ENCODE peak calls at places on chromosome 11, in nine cellular contexts. One of them, this sample, is unnamed.

GRCh38 chr11:26227311-26227710 is 104.6 kb upstream of the ANO3 start:
- DNase-seq in CD8-positive, alpha-beta T cell: no peak
- DNase-seq in prostate gland: no peak
- DNase-seq in right atrium auricular region: no peak
- DNase-seq in A549: peak; percentile 2
- DNase-seq in CD4-positive, alpha-beta memory T cell: no peak
- DNase-seq in mammary epithelial cell: peak; percentile 89
- DNase-seq in foreskin keratinocyte: peak; percentile 95
- DNase-seq in right cardiac atrium: no peak
- DNase-seq in this sample: no peak

GRCh38 chr11:64849600-64850356 is 5.3 kb upstream of the CDC42BPG start:
- DNase-seq in foreskin keratinocyte: no peak
- DNase-seq in right atrium auricular region: no peak
- DNase-seq in right cardiac atrium: peak; percentile 79
- DNase-seq in mammary epithelial cell: no peak
- DNase-seq in A549: no peak
- DNase-seq in prostate gland: no peak
- DNase-seq in CD8-positive, alpha-beta T cell: no peak
- DNase-seq in CD4-positive, alpha-beta memory T cell: no peak
- DNase-seq in this sample: peak; percentile 79

GRCh38 chr11:122779047-122779629 is 59.2 kb upstream of the CRTAM start:
- DNase-seq in CD4-positive, alpha-beta memory T cell: no peak
- DNase-seq in A549: no peak
- DNase-seq in mammary epithelial cell: no peak
- DNase-seq in right cardiac atrium: no peak
- DNase-seq in foreskin keratinocyte: no peak
- DNase-seq in prostate gland: no peak
- DNase-seq in CD8-positive, alpha-beta T cell: no peak
- DNase-seq in right atrium auricular region: no peak
- DNase-seq in this sample: no peak

GRCh38 chr11:113885897-113886296 is 10.5 kb upstream of the USP28 start:
- DNase-seq in right atrium auricular region: no peak
- DNase-seq in prostate gland: no peak
- DNase-seq in foreskin keratinocyte: peak; percentile 20
- DNase-seq in CD4-positive, alpha-beta memory T cell: no peak
- DNase-seq in mammary epithelial cell: no peak
- DNase-seq in right cardiac atrium: no peak
- DNase-seq in A549: no peak
- DNase-seq in CD8-positive, alpha-beta T cell: no peak
- DNase-seq in this sample: no peak

GRCh38 chr11:278001-278951 is at the start of gene NLRP6:
- DNase-seq in mammary epithelial cell: no peak
- DNase-seq in foreskin keratinocyte: no peak
- DNase-seq in right atrium auricular region: no peak
- DNase-seq in A549: no peak
- DNase-seq in prostate gland: no peak
- DNase-seq in CD8-positive, alpha-beta T cell: peak; percentile 50
- DNase-seq in right cardiac atrium: peak; percentile 49
- DNase-seq in CD4-positive, alpha-beta memory T cell: no peak
- DNase-seq in this sample: no peak

GRCh38 chr11:31687861-31688260 is 123.3 kb downstream of the PAX6 start:
- DNase-seq in right atrium auricular region: no peak
- DNase-seq in prostate gland: no peak
- DNase-seq in A549: no peak
- DNase-seq in mammary epithelial cell: no peak
- DNase-seq in right cardiac atrium: no peak
- DNase-seq in CD8-positive, alpha-beta T cell: no peak
- DNase-seq in CD4-positive, alpha-beta memory T cell: no peak
- DNase-seq in foreskin keratinocyte: no peak
- DNase-seq in this sample: no peak

GRCh38 chr11:64545605-64546004 is 45.4 kb upstream of the SLC22A12 start:
- DNase-seq in CD4-positive, alpha-beta memory T cell: no peak
- DNase-seq in mammary epithelial cell: peak; percentile 75
- DNase-seq in right atrium auricular region: no peak
- DNase-seq in foreskin keratinocyte: peak; percentile 94
- DNase-seq in CD8-positive, alpha-beta T cell: no peak
- DNase-seq in A549: peak; percentile 79
- DNase-seq in right cardiac atrium: no peak
- DNase-seq in prostate gland: no peak
- DNase-seq in this sample: no peak

GRCh38 chr11:104522650-104523049 is 358.7 kb upstream of the PDGFD start:
- DNase-seq in foreskin keratinocyte: no peak
- DNase-seq in prostate gland: no peak
- DNase-seq in mammary epithelial cell: no peak
- DNase-seq in right atrium auricular region: no peak
- DNase-seq in CD8-positive, alpha-beta T cell: no peak
- DNase-seq in A549: no peak
- DNase-seq in right cardiac atrium: no peak
- DNase-seq in CD4-positive, alpha-beta memory T cell: no peak
- DNase-seq in this sample: no peak

GRCh38 chr11:32440920-32441319 is 5.6 kb upstream of the WT1 start:
- DNase-seq in CD4-positive, alpha-beta memory T cell: no peak
- DNase-seq in right cardiac atrium: no peak
- DNase-seq in mammary epithelial cell: no peak
- DNase-seq in A549: no peak
- DNase-seq in CD8-positive, alpha-beta T cell: no peak
- DNase-seq in right atrium auricular region: no peak
- DNase-seq in prostate gland: no peak
- DNase-seq in foreskin keratinocyte: no peak
- DNase-seq in this sample: no peak

GRCh38 chr11:65553301-65554001 is 4.7 kb downstream of the LTBP3 start:
- DNase-seq in CD4-positive, alpha-beta memory T cell: peak; percentile 78
- DNase-seq in foreskin keratinocyte: no peak
- DNase-seq in right atrium auricular region: no peak
- DNase-seq in right cardiac atrium: peak; percentile 62
- DNase-seq in prostate gland: no peak
- DNase-seq in mammary epithelial cell: no peak
- DNase-seq in A549: no peak
- DNase-seq in CD8-positive, alpha-beta T cell: peak; percentile 85
- DNase-seq in this sample: no peak

GRCh38 chr11:73322111-73322985 is 14.3 kb downstream of the ARHGEF17 start:
- DNase-seq in prostate gland: no peak
- DNase-seq in right atrium auricular region: no peak
- DNase-seq in right cardiac atrium: no peak
- DNase-seq in mammary epithelial cell: no peak
- DNase-seq in CD4-positive, alpha-beta memory T cell: no peak
- DNase-seq in A549: no peak
- DNase-seq in foreskin keratinocyte: no peak
- DNase-seq in CD8-positive, alpha-beta T cell: no peak
- DNase-seq in this sample: no peak

GRCh38 chr11:117641008-117641915 is 155.8 kb downstream of the DSCAML1 start:
- DNase-seq in CD4-positive, alpha-beta memory T cell: no peak
- DNase-seq in right atrium auricular region: no peak
- DNase-seq in A549: no peak
- DNase-seq in right cardiac atrium: no peak
- DNase-seq in mammary epithelial cell: no peak
- DNase-seq in CD8-positive, alpha-beta T cell: no peak
- DNase-seq in prostate gland: no peak
- DNase-seq in foreskin keratinocyte: no peak
- DNase-seq in this sample: no peak

GRCh38 chr11:1307998-1308744 is 1.3 kb downstream of the TOLLIP start:
- DNase-seq in right atrium auricular region: no peak
- DNase-seq in A549: no peak
- DNase-seq in prostate gland: no peak
- DNase-seq in foreskin keratinocyte: peak; percentile 55
- DNase-seq in CD4-positive, alpha-beta memory T cell: no peak
- DNase-seq in right cardiac atrium: no peak
- DNase-seq in CD8-positive, alpha-beta T cell: peak; percentile 48
- DNase-seq in mammary epithelial cell: peak; percentile 33
- DNase-seq in this sample: peak; percentile 11
- H3K4me1 ChIP-seq in right atrium auricular region: no peaks in the 10 kb centered on the region
- H3K4me1 ChIP-seq in A549: peaks cover 37% of the 10 kb centered on the region
- H3K4me1 ChIP-seq in prostate gland: peaks cover 22% of the 10 kb centered on the region
- H3K4me1 ChIP-seq in foreskin keratinocyte: peaks cover 22% of the 10 kb centered on the region
- H3K4me1 ChIP-seq in CD4-positive, alpha-beta memory T cell: peaks cover 45% of the 10 kb centered on the region
- H3K4me1 ChIP-seq in right cardiac atrium: peaks cover 14% of the 10 kb centered on the region
- H3K4me1 ChIP-seq in CD8-positive, alpha-beta T cell: peaks cover 49% of the 10 kb centered on the region
- H3K4me1 ChIP-seq in mammary epithelial cell: peaks cover 48% of the 10 kb centered on the region
- H3K4me1 ChIP-seq in this sample: peaks cover 64% of the 10 kb centered on the region

DNA sequence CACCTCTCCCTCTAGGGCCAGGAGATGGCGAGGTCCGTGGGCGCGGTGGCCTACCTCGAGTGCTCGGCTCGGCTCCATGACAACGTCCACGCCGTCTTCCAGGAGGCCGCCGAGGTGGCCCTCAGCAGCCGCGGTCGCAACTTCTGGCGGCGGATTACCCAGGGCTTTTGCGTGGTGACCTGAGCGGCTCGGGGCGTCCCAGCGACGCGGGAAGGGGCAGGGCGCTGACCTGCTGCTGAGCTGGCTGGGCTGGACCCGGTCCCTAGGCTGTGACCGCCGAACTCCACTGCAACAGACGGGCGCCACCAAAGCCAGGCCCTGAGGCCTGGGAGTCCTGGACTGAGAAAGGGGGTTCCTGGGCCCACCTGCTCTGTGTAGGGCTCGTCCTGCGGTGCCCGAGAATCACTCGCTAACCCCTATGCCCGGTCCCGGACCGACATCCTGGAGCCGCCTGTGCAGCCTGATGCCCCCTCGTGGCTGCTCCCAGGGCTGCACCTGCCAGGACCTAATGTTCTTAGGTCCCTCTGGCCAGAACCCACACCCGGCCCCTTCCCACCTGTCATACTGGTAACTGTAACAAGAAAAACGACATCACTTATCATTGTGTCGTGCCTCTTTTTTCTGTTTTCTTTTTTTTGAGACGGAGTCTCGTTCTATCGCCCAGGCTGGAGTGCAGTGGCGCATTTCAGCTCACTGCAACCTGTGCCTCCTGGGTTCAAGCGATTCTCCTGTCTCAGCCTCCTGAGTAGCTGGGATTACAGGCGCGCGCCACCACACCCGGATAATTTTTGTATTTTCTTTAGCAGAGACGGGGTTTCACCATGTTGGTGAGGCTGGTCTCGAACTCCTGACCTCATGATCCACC is 15.0 kb downstream of the RHOD start:
- DNase-seq in foreskin keratinocyte: no peak
- DNase-seq in A549: peak; percentile 94
- DNase-seq in mammary epithelial cell: no peak
- DNase-seq in prostate gland: peak; percentile 39
- DNase-seq in CD8-positive, alpha-beta T cell: peak; percentile 81
- DNase-seq in CD4-positive, alpha-beta memory T cell: peak; percentile 60
- DNase-seq in right cardiac atrium: peak; percentile 93
- DNase-seq in right atrium auricular region: peak; percentile 87
- DNase-seq in this sample: peak; percentile 74
- H3K4me1 ChIP-seq in foreskin keratinocyte: no peaks in the 10 kb centered on the region
- H3K4me1 ChIP-seq in A549: no peaks in the 10 kb centered on the region
- H3K4me1 ChIP-seq in mammary epithelial cell: no peaks in the 10 kb centered on the region
- H3K4me1 ChIP-seq in prostate gland: no peaks in the 10 kb centered on the region
- H3K4me1 ChIP-seq in CD8-positive, alpha-beta T cell: peaks cover 7% of the 10 kb centered on the region
- H3K4me1 ChIP-seq in CD4-positive, alpha-beta memory T cell: peaks cover 5% of the 10 kb centered on the region
- H3K4me1 ChIP-seq in right cardiac atrium: no peaks in the 10 kb centered on the region
- H3K4me1 ChIP-seq in right atrium auricular region: no peaks in the 10 kb centered on the region
- H3K4me1 ChIP-seq in this sample: peaks cover 7% of the 10 kb centered on the region

GRCh38 chr11:130123414-130124040 is 36.1 kb upstream of the ST14 start:
- DNase-seq in CD4-positive, alpha-beta memory T cell: no peak
- DNase-seq in CD8-positive, alpha-beta T cell: no peak
- DNase-seq in foreskin keratinocyte: no peak
- DNase-seq in right atrium auricular region: no peak
- DNase-seq in right cardiac atrium: no peak
- DNase-seq in mammary epithelial cell: no peak
- DNase-seq in A549: no peak
- DNase-seq in prostate gland: no peak
- DNase-seq in this sample: no peak

GRCh38 chr11:130121430-130121978 is 38.1 kb upstream of the ST14 start:
- DNase-seq in prostate gland: no peak
- DNase-seq in CD4-positive, alpha-beta memory T cell: peak; percentile 15
- DNase-seq in A549: no peak
- DNase-seq in CD8-positive, alpha-beta T cell: no peak
- DNase-seq in right atrium auricular region: no peak
- DNase-seq in right cardiac atrium: no peak
- DNase-seq in foreskin keratinocyte: no peak
- DNase-seq in mammary epithelial cell: peak; percentile 69
- DNase-seq in this sample: no peak

GRCh38 chr11:130120045-130120444 is 39.5 kb upstream of the ST14 start:
- DNase-seq in CD8-positive, alpha-beta T cell: no peak
- DNase-seq in CD4-positive, alpha-beta memory T cell: no peak
- DNase-seq in mammary epithelial cell: no peak
- DNase-seq in foreskin keratinocyte: no peak
- DNase-seq in right cardiac atrium: no peak
- DNase-seq in A549: no peak
- DNase-seq in right atrium auricular region: no peak
- DNase-seq in prostate gland: no peak
- DNase-seq in this sample: no peak

GRCh38 chr11:130124096-130124495 is 35.5 kb upstream of the ST14 start:
- DNase-seq in right atrium auricular region: peak; percentile 87
- DNase-seq in prostate gland: no peak
- DNase-seq in CD8-positive, alpha-beta T cell: no peak
- DNase-seq in foreskin keratinocyte: peak; percentile 75
- DNase-seq in mammary epithelial cell: peak; percentile 89
- DNase-seq in A549: peak; percentile 22
- DNase-seq in right cardiac atrium: peak; percentile 89
- DNase-seq in CD4-positive, alpha-beta memory T cell: no peak
- DNase-seq in this sample: peak; percentile 72

GRCh38 chr11:130122141-130122575 is 37.4 kb upstream of the ST14 start:
- DNase-seq in right cardiac atrium: no peak
- DNase-seq in prostate gland: no peak
- DNase-seq in CD4-positive, alpha-beta memory T cell: no peak
- DNase-seq in foreskin keratinocyte: no peak
- DNase-seq in mammary epithelial cell: peak; percentile 12
- DNase-seq in A549: no peak
- DNase-seq in right atrium auricular region: no peak
- DNase-seq in CD8-positive, alpha-beta T cell: no peak
- DNase-seq in this sample: no peak
- H3K4me1 ChIP-seq in right cardiac atrium: peaks cover 5% of the 10 kb centered on the region
- H3K4me1 ChIP-seq in prostate gland: no peaks in the 10 kb centered on the region
- H3K4me1 ChIP-seq in CD4-positive, alpha-beta memory T cell: peaks cover 40% of the 10 kb centered on the region
- H3K4me1 ChIP-seq in foreskin keratinocyte: no peaks in the 10 kb centered on the region
- H3K4me1 ChIP-seq in mammary epithelial cell: peaks cover 40% of the 10 kb centered on the region
- H3K4me1 ChIP-seq in A549: peaks cover 16% of the 10 kb centered on the region
- H3K4me1 ChIP-seq in right atrium auricular region: no peaks in the 10 kb centered on the region
- H3K4me1 ChIP-seq in CD8-positive, alpha-beta T cell: peaks cover 36% of the 10 kb centered on the region
- H3K4me1 ChIP-seq in this sample: peaks cover 63% of the 10 kb centered on the region

GRCh38 chr11:126997641-126998040 is 2.9 kb downstream of the KIRREL3 start:
- DNase-seq in A549: no peak
- DNase-seq in foreskin keratinocyte: no peak
- DNase-seq in right cardiac atrium: no peak
- DNase-seq in CD8-positive, alpha-beta T cell: no peak
- DNase-seq in prostate gland: no peak
- DNase-seq in mammary epithelial cell: no peak
- DNase-seq in right atrium auricular region: no peak
- DNase-seq in CD4-positive, alpha-beta memory T cell: no peak
- DNase-seq in this sample: no peak
- H3K4me1 ChIP-seq in A549: peaks cover 69% of the 10 kb centered on the region
- H3K4me1 ChIP-seq in foreskin keratinocyte: no peaks in the 10 kb centered on the region
- H3K4me1 ChIP-seq in right cardiac atrium: no peaks in the 10 kb centered on the region
- H3K4me1 ChIP-seq in CD8-positive, alpha-beta T cell: no peaks in the 10 kb centered on the region
- H3K4me1 ChIP-seq in prostate gland: no peaks in the 10 kb centered on the region
- H3K4me1 ChIP-seq in mammary epithelial cell: peaks cover 10% of the 10 kb centered on the region
- H3K4me1 ChIP-seq in right atrium auricular region: no peaks in the 10 kb centered on the region
- H3K4me1 ChIP-seq in CD4-positive, alpha-beta memory T cell: no peaks in the 10 kb centered on the region
- H3K4me1 ChIP-seq in this sample: no peaks in the 10 kb centered on the region